ENCODE peak calls at places on chromosomes 11 and 22, in ten cellular contexts. I, M, P, G, J, W, A, C, X and V are unnamed samples.

GRCh38 chr11:100612766-100613165 is 74.3 kb upstream of the ARHGAP42 start:
- DNase-seq in A (no peak), X (no peak), C (no peak), M (no peak), J (no peak), I (no peak), G (no peak), P (no peak), W (no peak), V (no peak)

GRCh38 chr11:23318670-23319069 is 458.4 kb upstream of the CCDC179 start:
- DNase-seq in J (no peak), G (no peak), I (no peak), W (no peak), A (no peak), M (no peak), C (no peak), P (no peak), X (no peak), V (no peak)

GRCh38 chr11:29051935-29052334 is 943.7 kb downstream of the METTL15 start:
- DNase-seq in I (no peak), W (no peak), G (no peak), A (no peak), J (no peak), M (no peak), P (no peak), C (no peak), X (no peak), V (no peak)

GRCh38 chr11:111272420-111272819 is 25.9 kb upstream of the POU2AF3 start:
- DNase-seq in G (no peak), P (no peak), I (no peak), J (no peak), C (no peak), A (no peak), M (no peak), X (no peak), W (no peak), V (no peak)

GRCh38 chr11:113553235-113553634 is 78.0 kb upstream of the DRD2 start:
- DNase-seq in J (peak), P (no peak), A (no peak), C (peak), G (no peak), I (no peak), W (no peak), X (peak), M (peak), V (no peak)

GRCh38 chr11:92977401-92977800 is 8.0 kb downstream of the MTNR1B start:
- DNase-seq in W (no peak), A (no peak), I (no peak), M (no peak), X (no peak), G (no peak), J (no peak), P (no peak), C (no peak), V (no peak)

GRCh38 chr11:87290304-87290922 is 252.7 kb downstream of the TMEM135 start:
- DNase-seq in C (peak), I (no peak), M (no peak), J (no peak), X (peak), A (no peak), G (peak), W (peak), P (no peak), V (no peak)

GRCh38 chr22:47328550-47329243 is 566.2 kb downstream of the TBC1D22A start:
- DNase-seq in P (no peak), C (peak), G (peak), A (no peak), X (peak), J (no peak), W (no peak), M (peak), I (peak), V (no peak)

GRCh38 chr11:115769891-115770290 is 265.7 kb upstream of the CADM1 start:
- DNase-seq in J (no peak), X (no peak), C (no peak), W (no peak), G (no peak), M (no peak), P (no peak), A (no peak), I (no peak), V (no peak)

GRCh38 chr11:69540118-69541000 is 58.9 kb downstream of the LINC01488 start:
- DNase-seq in I (no peak), W (no peak), J (peak), X (no peak), P (no peak), C (no peak), M (peak), G (no peak), A (no peak), V (peak)
- H3K4me3 ChIP-seq in I (no peak), W (no peak), J (no peak), X (no peak), P (peak), C (no peak), M (peak), G (no peak), A (no peak), V (peak)

GRCh38 chr11:61333638-61334433 is 808 bp downstream of the TKFC start:
- DNase-seq in A (no peak), J (no peak), M (no peak), P (no peak), W (peak), C (no peak), X (no peak), G (peak), I (no peak), V (no peak)

GRCh38 chr11:61332266-61332822 is 561 bp downstream of the DDB1 start:
- DNase-seq in M (no peak), W (no peak), C (peak), J (no peak), A (no peak), G (peak), X (peak), I (no peak), P (no peak), V (no peak)

GRCh38 chr11:61329871-61330270 is 3.0 kb downstream of the DDB1 start:
- DNase-seq in A (no peak), C (no peak), W (no peak), G (no peak), X (no peak), J (no peak), P (no peak), I (no peak), M (no peak), V (no peak)

GRCh38 chr11:61332823-61333637 is at the start of the genes DDB1 and TKFC:
- DNase-seq in C (peak), W (peak), I (peak), M (peak), P (peak), A (peak), J (peak), X (peak), G (peak), V (peak)

GRCh38 chr11:61331636-61332035 is 1.3 kb downstream of the DDB1 start:
- DNase-seq in X (no peak), W (no peak), G (peak), J (no peak), M (no peak), I (no peak), P (no peak), C (no peak), A (no peak), V (no peak)
- H3K4me3 ChIP-seq in X (peak), W (peak), G (no peak), J (peak), M (peak), I (peak), P (peak), C (peak), A (peak), V (peak)

GRCh38 chr11:612201-612960 is 3.4 kb downstream of the IRF7 start:
- DNase-seq in G (peak), W (peak), C (no peak), X (peak), A (peak), M (peak), J (peak), I (no peak), P (no peak), V (no peak)
- H3K4me3 ChIP-seq in G (no peak), W (no peak), C (no peak), X (no peak), A (no peak), M (peak), J (no peak), I (no peak), P (no peak), V (no peak)

DNA sequence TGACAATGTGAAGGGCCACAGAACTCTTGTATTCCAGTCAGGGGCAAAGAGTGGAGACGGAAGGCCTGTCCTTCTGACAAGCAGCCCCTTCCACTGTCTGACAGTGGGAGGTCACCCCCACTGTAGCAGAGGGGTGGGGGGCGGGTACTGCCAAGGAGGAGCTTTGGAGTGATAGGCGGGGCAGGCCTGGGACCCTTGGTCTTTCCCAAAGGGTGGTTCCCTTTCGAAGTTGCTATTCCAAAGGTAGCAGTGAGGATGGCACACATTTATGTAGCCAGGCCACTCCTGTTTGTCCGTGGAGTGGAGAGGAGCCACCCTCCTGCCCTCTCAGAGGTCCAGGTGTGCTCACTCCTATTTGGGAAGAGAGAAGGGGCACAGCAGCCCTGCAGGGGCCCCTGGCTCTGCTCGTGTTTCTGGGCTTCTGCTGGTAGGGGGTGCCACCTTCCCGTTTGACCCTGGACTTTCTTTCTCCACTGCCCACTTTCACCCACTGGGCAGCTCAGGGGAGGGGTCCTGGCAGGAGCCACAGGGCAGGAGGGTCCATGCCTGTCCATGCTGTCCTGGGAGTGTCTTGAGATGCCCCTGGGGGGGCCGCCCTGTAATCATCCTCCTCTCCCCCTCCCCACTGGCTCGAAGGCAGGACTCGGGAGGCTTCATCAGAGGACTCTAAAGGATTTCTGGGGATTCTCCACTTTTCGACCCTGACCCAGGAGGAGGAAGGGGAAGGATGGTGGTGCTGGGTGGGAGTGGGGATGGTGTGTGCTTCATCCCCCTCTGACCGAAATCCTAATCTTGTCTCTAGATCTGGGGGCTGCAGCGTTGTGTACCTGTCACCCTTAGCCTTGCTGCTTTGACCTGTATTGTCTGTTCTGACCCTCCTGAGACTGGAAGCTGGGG is 994 bp downstream of the TAGLN start:
- DNase-seq in A (no peak), M (no peak), X (no peak), C (peak), W (no peak), P (no peak), G (no peak), J (peak), I (peak), V (no peak)
- H3K4me3 ChIP-seq in A (peak), M (peak), X (peak), C (peak), W (no peak), P (peak), G (no peak), J (peak), I (peak), V (peak)

GRCh38 chr11:47765086-47765485 is 2.1 kb downstream of the FNBP4 start:
- DNase-seq in G (no peak), C (no peak), W (peak), A (no peak), X (peak), I (no peak), M (no peak), P (no peak), J (no peak), V (no peak)
- H3K4me3 ChIP-seq in G (no peak), C (peak), W (peak), A (no peak), X (peak), I (no peak), M (no peak), P (peak), J (no peak), V (peak)